ENCODE peak calls at places on chromosome 12, in four cellular contexts. One of them, this sample, is unnamed.

GRCh38 chr12:10241781-10242180 is 29.1 kb downstream of the GABARAPL1 start:
- DNase-seq in GM12878: no peak
- DNase-seq in K562: no peak
- DNase-seq in HepG2: no peak
- DNase-seq in this sample: no peak

GRCh38 chr12:97075583-97076268 is 168.7 kb downstream of the NEDD1 start:
- DNase-seq in GM12878: no peak
- DNase-seq in K562: no peak
- DNase-seq in HepG2: no peak
- DNase-seq in this sample: no peak

GRCh38 chr12:62332598-62332997 is 72.4 kb downstream of the USP15 start:
- DNase-seq in GM12878: no peak
- DNase-seq in K562: no peak
- DNase-seq in HepG2: no peak
- DNase-seq in this sample: no peak

GRCh38 chr12:54370218-54370730 is 6.0 kb upstream of the GPR84 start:
- DNase-seq in GM12878: no peak
- DNase-seq in K562: peak; percentile 87
- DNase-seq in HepG2: no peak
- DNase-seq in this sample: peak; percentile 89

GRCh38 chr12:104596128-104596799 is 139.5 kb downstream of the CHST11 start:
- DNase-seq in GM12878: no peak
- DNase-seq in K562: no peak
- DNase-seq in HepG2: no peak
- DNase-seq in this sample: no peak

GRCh38 chr12:107511292-107511691 is 174.3 kb upstream of the PWP1 start:
- DNase-seq in GM12878: no peak
- DNase-seq in K562: no peak
- DNase-seq in HepG2: no peak
- DNase-seq in this sample: no peak

GRCh38 chr12:11729008-11729407 is 79.5 kb downstream of the ETV6 start:
- DNase-seq in GM12878: no peak
- DNase-seq in K562: no peak
- DNase-seq in HepG2: no peak
- DNase-seq in this sample: no peak

GRCh38 chr12:57591567-57592325 is 754 bp downstream of the PIP4K2C start:
- DNase-seq in GM12878: no peak
- DNase-seq in K562: peak; percentile 53
- DNase-seq in HepG2: no peak
- DNase-seq in this sample: no peak

GRCh38 chr12:53179694-53180269 is 740 bp upstream of the ZNF740 start:
- DNase-seq in GM12878: no peak
- DNase-seq in K562: no peak
- DNase-seq in HepG2: no peak
- DNase-seq in this sample: peak; percentile 35

GRCh38 chr12:111224196-111225066 is 144.5 kb downstream of the PHETA1 start:
- DNase-seq in GM12878: no peak
- DNase-seq in K562: no peak
- DNase-seq in HepG2: no peak
- DNase-seq in this sample: no peak

GRCh38 chr12:48956279-48957140 is 777 bp downstream of the ARF3 start:
- DNase-seq in GM12878: peak; percentile 59
- DNase-seq in K562: peak; percentile 94
- DNase-seq in HepG2: peak; percentile 68
- DNase-seq in this sample: peak; percentile 87

GRCh38 chr12:26918321-26919215 is 19.2 kb downstream of the INTS13 start:
- DNase-seq in GM12878: no peak
- DNase-seq in K562: no peak
- DNase-seq in HepG2: no peak
- DNase-seq in this sample: no peak

GRCh38 chr12:49537709-49538601 is 875 bp upstream of the KCNH3 start:
- DNase-seq in GM12878: no peak
- DNase-seq in K562: peak; percentile 37
- DNase-seq in HepG2: no peak
- DNase-seq in this sample: no peak

GRCh38 chr12:19741132-19741489 is 301.8 kb downstream of the AEBP2 start:
- DNase-seq in GM12878: no peak
- DNase-seq in K562: no peak
- DNase-seq in HepG2: no peak
- DNase-seq in this sample: no peak

GRCh38 chr12:89203144-89203543 is 149.2 kb downstream of the DUSP6 start:
- DNase-seq in GM12878: no peak
- DNase-seq in K562: no peak
- DNase-seq in HepG2: no peak
- DNase-seq in this sample: no peak

GRCh38 chr12:103635419-103635818 is 48.3 kb downstream of the STAB2 start:
- DNase-seq in GM12878: no peak
- DNase-seq in K562: no peak
- DNase-seq in HepG2: no peak
- DNase-seq in this sample: no peak

GRCh38 chr12:125296701-125297100 is 231.5 kb downstream of the AACS start:
- DNase-seq in GM12878: no peak
- DNase-seq in K562: no peak
- DNase-seq in HepG2: no peak
- DNase-seq in this sample: no peak

GRCh38 chr12:106030210-106031175 is 108.3 kb downstream of the NUAK1 start:
- DNase-seq in GM12878: no peak
- DNase-seq in K562: no peak
- DNase-seq in HepG2: no peak
- DNase-seq in this sample: no peak

GRCh38 chr12:27622436-27623185 is 73.6 kb upstream of the REP15 start:
- DNase-seq in GM12878: no peak
- DNase-seq in K562: no peak
- DNase-seq in HepG2: no peak
- DNase-seq in this sample: no peak

GRCh38 chr12:61993734-61994345 is 266.4 kb upstream of the USP15 start:
- DNase-seq in GM12878: no peak
- DNase-seq in K562: peak; percentile 18
- DNase-seq in HepG2: peak; percentile 14
- DNase-seq in this sample: no peak

GRCh38 chr12:3684449-3685051 is 68.4 kb downstream of the CRACR2A start:
- DNase-seq in GM12878: no peak
- DNase-seq in K562: peak; percentile 47
- DNase-seq in HepG2: no peak
- DNase-seq in this sample: no peak

GRCh38 chr12:51834411-51834810 is 14.1 kb downstream of the FIGNL2 start:
- DNase-seq in GM12878: no peak
- DNase-seq in K562: no peak
- DNase-seq in HepG2: no peak
- DNase-seq in this sample: no peak

GRCh38 chr12:32981139-32981538 is 84.6 kb upstream of the PKP2 start:
- DNase-seq in GM12878: no peak
- DNase-seq in K562: no peak
- DNase-seq in HepG2: no peak
- DNase-seq in this sample: no peak

DNA sequence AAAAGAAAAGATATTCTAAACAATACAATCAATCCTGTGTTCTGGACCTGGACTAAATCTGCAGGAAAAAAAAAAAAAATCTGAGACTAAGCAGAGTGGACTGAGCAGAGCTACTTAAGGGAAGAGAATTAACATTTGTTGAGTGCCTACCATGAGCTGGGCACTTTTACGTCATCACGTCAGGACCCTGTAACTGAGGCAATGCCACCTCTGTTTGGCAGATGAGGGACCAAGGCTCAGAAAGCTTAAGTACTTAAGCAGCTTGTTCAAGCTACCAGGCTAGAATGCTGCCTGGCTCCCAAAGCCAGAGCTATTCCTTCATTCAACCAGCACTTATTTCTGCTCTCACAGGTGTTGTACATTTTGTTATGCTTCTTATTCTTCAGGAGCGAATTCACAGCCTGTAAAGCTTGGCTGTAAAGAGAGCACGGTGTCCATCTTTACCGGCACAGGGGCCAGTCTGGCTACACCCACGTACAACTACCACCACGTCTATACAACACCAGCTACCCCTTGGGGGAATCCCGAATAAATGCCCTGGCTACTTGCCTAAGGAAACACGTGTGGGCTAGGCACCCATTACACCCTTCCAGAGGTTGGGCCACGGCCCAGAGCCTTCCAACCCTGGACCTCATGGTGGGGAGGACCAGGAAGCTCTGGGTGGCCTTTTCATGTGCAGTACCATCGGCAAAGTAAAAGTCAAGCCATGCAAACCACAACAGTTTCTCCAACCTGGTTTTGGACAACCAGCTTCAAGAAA is 27.0 kb downstream of the TMCC3 start:
- DNase-seq in GM12878: no peak
- DNase-seq in K562: no peak
- DNase-seq in HepG2: no peak
- DNase-seq in this sample: no peak
- TF ChIP-seq CREM in GM12878: no peak
- TF ChIP-seq CREM in K562: no peak
- TF ChIP-seq CREM in HepG2: no peak
- TF ChIP-seq CREM in this sample: no peak

DNA sequence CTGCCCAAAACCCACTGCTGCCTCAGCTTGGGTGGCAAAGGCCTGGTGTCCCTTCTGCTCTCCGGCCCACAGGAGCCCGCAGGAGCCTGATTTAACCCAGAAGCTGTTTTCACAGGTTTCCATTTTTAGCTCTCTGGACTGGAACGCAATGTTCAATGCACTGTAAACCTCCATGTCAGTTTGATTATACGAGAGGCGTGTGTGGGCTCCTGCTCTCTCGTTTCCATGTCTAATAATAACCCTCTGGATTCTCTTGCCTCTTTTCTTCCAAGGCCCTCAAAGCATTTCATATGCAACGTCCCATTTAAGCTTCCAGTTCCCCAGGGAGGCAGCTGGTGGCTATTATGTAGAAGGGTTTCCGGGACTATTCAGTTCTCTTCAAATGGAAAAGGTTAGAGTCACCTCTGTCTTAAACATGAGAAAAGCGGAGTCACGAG is 161.1 kb downstream of the SUDS3 start:
- DNase-seq in GM12878: no peak
- DNase-seq in K562: no peak
- DNase-seq in HepG2: no peak
- DNase-seq in this sample: no peak
- TF ChIP-seq CREM in GM12878: no peak
- TF ChIP-seq CREM in K562: no peak
- TF ChIP-seq CREM in HepG2: no peak
- TF ChIP-seq CREM in this sample: no peak

DNA sequence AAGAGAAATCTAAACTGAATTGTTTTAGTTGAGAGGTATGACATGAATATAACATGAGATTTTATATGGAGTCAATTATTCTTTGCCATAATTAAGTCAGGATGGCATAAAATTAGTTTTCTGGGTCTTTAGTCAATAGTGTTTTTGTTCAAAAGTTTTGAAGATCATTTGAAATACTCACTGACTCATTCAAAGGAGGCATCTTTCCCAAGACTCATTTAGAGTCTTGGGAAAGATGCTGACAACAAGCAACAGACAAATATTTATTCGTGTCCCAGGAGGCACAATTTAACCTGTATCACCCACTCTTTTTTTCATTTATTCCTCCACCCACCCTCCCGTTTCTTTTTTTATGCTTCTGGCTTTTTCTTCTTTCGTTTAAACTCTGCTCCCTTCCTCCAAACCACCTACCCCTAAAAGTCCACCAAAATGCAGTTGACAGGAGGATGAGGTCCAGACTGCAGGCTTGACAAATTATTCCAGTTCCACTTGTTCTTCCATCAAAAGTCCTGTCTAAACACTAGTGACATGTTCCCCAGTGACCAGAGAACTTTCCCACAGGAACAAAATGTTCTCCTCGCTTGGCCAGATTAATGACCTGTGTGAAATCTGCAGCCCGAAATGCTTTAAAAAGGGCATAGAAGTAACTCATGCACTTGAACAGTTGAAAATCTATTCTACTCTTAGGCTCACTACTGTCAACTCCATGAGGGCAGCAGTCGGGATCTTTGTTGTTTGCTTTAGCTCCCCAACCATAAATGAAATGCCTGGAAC is 43.3 kb upstream of the CSRP2 start:
- DNase-seq in GM12878: no peak
- DNase-seq in K562: no peak
- DNase-seq in HepG2: no peak
- DNase-seq in this sample: no peak
- TF ChIP-seq CREM in GM12878: no peak
- TF ChIP-seq CREM in K562: no peak
- TF ChIP-seq CREM in HepG2: no peak
- TF ChIP-seq CREM in this sample: no peak

DNA sequence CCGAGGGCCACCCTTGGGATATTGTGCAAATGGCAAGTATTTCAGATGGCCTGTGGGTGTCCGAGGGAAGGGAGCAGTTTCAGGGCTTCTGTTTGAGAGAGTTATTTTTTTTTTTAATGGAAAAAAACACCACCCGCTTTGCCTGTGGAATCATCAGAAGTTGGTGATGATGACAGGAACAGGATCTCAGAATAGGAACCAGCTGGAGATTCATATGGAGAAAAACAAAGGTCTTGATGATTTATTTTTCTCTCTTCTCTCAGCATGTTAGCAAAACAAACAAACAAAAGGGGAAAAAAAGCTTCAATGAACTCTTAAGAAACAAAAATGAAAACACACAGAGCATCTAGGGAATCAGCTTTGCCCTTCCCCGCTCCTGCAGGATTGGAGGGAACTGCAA is 119.9 kb upstream of the RFLNA start:
- DNase-seq in GM12878: no peak
- DNase-seq in K562: no peak
- DNase-seq in HepG2: no peak
- DNase-seq in this sample: no peak
- TF ChIP-seq CREM in GM12878: no peak
- TF ChIP-seq CREM in K562: no peak
- TF ChIP-seq CREM in HepG2: no peak
- TF ChIP-seq CREM in this sample: no peak

GRCh38 chr12:116159593-116159992 is 117.9 kb downstream of the MED13L start:
- DNase-seq in GM12878: no peak
- DNase-seq in K562: no peak
- DNase-seq in HepG2: no peak
- DNase-seq in this sample: no peak

GRCh38 chr12:116160196-116160595 is 117.3 kb downstream of the MED13L start:
- DNase-seq in GM12878: no peak
- DNase-seq in K562: peak; percentile 60
- DNase-seq in HepG2: no peak
- DNase-seq in this sample: no peak

GRCh38 chr12:116157845-116158267 is 119.6 kb downstream of the MED13L start:
- DNase-seq in GM12878: no peak
- DNase-seq in K562: no peak
- DNase-seq in HepG2: no peak
- DNase-seq in this sample: no peak

GRCh38 chr12:116160883-116161458 is 116.5 kb downstream of the MED13L start:
- DNase-seq in GM12878: no peak
- DNase-seq in K562: no peak
- DNase-seq in HepG2: no peak
- DNase-seq in this sample: no peak

GRCh38 chr12:116159175-116159574 is 118.3 kb downstream of the MED13L start:
- DNase-seq in GM12878: no peak
- DNase-seq in K562: no peak
- DNase-seq in HepG2: peak; percentile 45
- DNase-seq in this sample: no peak
- TF ChIP-seq CREM in GM12878: no peak
- TF ChIP-seq CREM in K562: no peak
- TF ChIP-seq CREM in HepG2: no peak
- TF ChIP-seq CREM in this sample: no peak

GRCh38 chr12:71300772-71301675 is 138.6 kb upstream of the LGR5 start:
- DNase-seq in GM12878: no peak
- DNase-seq in K562: peak; percentile 75
- DNase-seq in HepG2: no peak
- DNase-seq in this sample: no peak
- TF ChIP-seq CREM in GM12878: no peak
- TF ChIP-seq CREM in K562: no peak
- TF ChIP-seq CREM in HepG2: no peak
- TF ChIP-seq CREM in this sample: no peak

This sample was measured in WTC11.